ENCODE peak calls at places on chromosomes 5 and 9, in five cellular contexts. E is HepG2, H is A549, G is GM12878, W is K562. D is an unnamed sample.

GRCh38 chr5:37598665-37599064 is 219.5 kb downstream of the WDR70 start:
- DNase-seq in E (no peak), H (no peak), W (no peak), G (no peak), D (no peak)

GRCh38 chr9:133188006-133188842 is 20.8 kb downstream of the OBP2B start:
- DNase-seq in W (peak; percentile 69), G (no peak), H (peak; percentile 58), E (peak; percentile 42), D (no peak)

GRCh38 chr5:179137001-179137642 is 76.9 kb downstream of the ZNF354C start:
- DNase-seq in G (no peak), W (no peak), E (no peak), H (no peak), D (no peak)

GRCh38 chr9:86947146-86948081 is at the start of gene GAS1:
- DNase-seq in H (peak; percentile 81), G (no peak), E (no peak), W (peak; percentile 37), D (peak; percentile 82)

GRCh38 chr9:130872912-130873503 is 23.6 kb downstream of the QRFP start:
- DNase-seq in E (peak; percentile 84), W (no peak), H (no peak), G (no peak), D (no peak)

GRCh38 chr9:76269789-76270188 is 124.4 kb downstream of the RFK start:
- DNase-seq in E (no peak), W (no peak), H (no peak), G (no peak), D (no peak)

GRCh38 chr5:1948663-1949191 is 66.0 kb upstream of the IRX4 start:
- DNase-seq in W (no peak), H (no peak), E (no peak), G (no peak), D (no peak)

GRCh38 chr9:129524848-129525345 is 96.0 kb downstream of the C9orf50 start:
- DNase-seq in W (no peak), G (no peak), H (no peak), E (peak; percentile 29), D (no peak)

GRCh38 chr5:149654893-149655505 is 73.7 kb downstream of the ARHGEF37 start:
- DNase-seq in W (no peak), G (no peak), E (no peak), H (no peak), D (no peak)

GRCh38 chr9:715743-716400 is 125.6 kb upstream of the DMRT1 start:
- DNase-seq in H (no peak), W (no peak), G (no peak), E (peak; percentile 53), D (no peak)

GRCh38 chr9:127049044-127049443 is 73.4 kb downstream of the ANGPTL2 start:
- DNase-seq in W (no peak), G (peak; percentile 69), H (peak; percentile 7), E (no peak), D (peak; percentile 17)

GRCh38 chr5:156526081-156527017 is 199.4 kb downstream of the SGCD start:
- DNase-seq in H (no peak), E (no peak), W (no peak), G (no peak), D (no peak)

GRCh38 chr5:126358525-126358924 is 64.7 kb upstream of the GRAMD2B start:
- DNase-seq in G (peak; percentile 76), W (no peak), E (no peak), H (no peak), D (no peak)

GRCh38 chr9:137547687-137548543 is 2.3 kb downstream of the PNPLA7 start:
- DNase-seq in W (no peak), H (no peak), E (no peak), G (no peak), D (no peak)

GRCh38 chr9:137542486-137542885 is 7.7 kb downstream of the PNPLA7 start:
- DNase-seq in W (no peak), H (no peak), G (no peak), E (no peak), D (no peak)

GRCh38 chr9:137543237-137543963 is 6.8 kb downstream of the PNPLA7 start:
- DNase-seq in W (no peak), G (no peak), E (no peak), H (no peak), D (no peak)

GRCh38 chr9:137544176-137544755 is 5.9 kb downstream of the PNPLA7 start:
- DNase-seq in H (no peak), W (no peak), E (no peak), G (no peak), D (no peak)

GRCh38 chr9:137545123-137545522 is 5.1 kb downstream of the PNPLA7 start:
- DNase-seq in E (no peak), W (no peak), G (no peak), H (no peak), D (no peak)
- TF ChIP-seq HDAC2 in E (no peak), W (no peak), G (no peak), H (no peak), D (no peak)

GRCh38 chr5:143663872-143664271 is 148.1 kb upstream of the HMHB1 start:
- DNase-seq in W (no peak), G (no peak), E (peak; percentile 25), H (no peak), D (no peak)
- TF ChIP-seq HDAC2 in W (no peak), G (no peak), E (no peak), H (no peak), D (no peak)

DNA sequence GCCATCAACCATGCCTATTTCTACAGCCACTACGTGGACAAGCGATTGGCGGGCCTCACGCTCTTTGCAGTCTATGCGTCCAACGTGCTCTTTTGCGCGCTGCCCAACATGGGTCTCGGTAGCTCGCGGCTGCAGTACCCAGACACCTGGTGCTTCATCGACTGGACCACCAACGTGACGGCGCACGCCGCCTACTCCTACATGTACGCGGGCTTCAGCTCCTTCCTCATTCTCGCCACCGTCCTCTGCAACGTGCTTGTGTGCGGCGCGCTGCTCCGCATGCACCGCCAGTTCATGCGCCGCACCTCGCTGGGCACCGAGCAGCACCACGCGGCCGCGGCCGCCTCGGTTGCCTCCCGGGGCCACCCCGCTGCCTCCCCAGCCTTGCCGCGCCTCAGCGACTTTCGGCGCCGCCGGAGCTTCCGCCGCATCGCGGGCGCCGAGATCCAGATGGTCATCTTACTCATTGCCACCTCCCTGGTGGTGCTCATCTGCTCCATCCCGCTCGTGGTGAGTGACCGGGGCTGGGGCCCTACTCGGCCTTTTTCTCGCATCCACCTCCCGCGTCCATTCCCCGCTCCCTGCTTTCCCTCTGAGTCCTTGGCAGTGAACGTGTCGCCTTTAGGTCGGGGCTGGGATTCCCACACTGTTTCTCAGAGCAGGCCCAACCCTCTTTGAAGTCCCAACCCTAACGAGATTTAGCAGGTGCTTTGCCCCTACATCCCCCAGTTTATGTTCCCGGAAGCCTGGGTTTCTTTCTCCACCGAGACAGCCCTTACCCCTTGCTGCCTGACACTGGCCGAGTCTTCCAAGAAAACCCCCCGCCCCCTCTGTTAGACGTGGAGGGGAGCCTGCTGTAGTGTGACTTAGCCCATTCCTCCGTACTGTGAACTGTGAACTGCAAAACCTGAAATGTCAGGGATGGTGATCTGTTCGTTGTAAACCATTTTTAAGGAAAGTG is 1.9 kb downstream of the PTGER4 start:
- DNase-seq in H (no peak), G (no peak), E (no peak), W (no peak), D (no peak)
- TF ChIP-seq HDAC2 in H (no peak), G (no peak), E (no peak), W (no peak), D (peak; percentile 10)

GRCh38 chr5:43852276-43852675 is 249.3 kb downstream of the NNT start:
- DNase-seq in E (no peak), H (no peak), G (no peak), W (no peak), D (no peak)

GRCh38 chr5:43855418-43855817 is 252.4 kb downstream of the NNT start:
- DNase-seq in H (no peak), G (no peak), E (no peak), W (no peak), D (no peak)

GRCh38 chr5:43854697-43855292 is 251.8 kb downstream of the NNT start:
- DNase-seq in W (no peak), H (no peak), G (no peak), E (no peak), D (peak; percentile 5)

GRCh38 chr5:43851741-43852140 is 248.8 kb downstream of the NNT start:
- DNase-seq in H (no peak), W (no peak), E (no peak), G (no peak), D (no peak)
- TF ChIP-seq HDAC2 in H (no peak), W (no peak), E (no peak), G (no peak), D (no peak)

D was measured in H1.